ENCODE peak calls at places on chromosomes 11 and 22, in six cellular contexts. L, X, U, V, H and T are unnamed samples.

GRCh38 chr11:10618490-10618889 is 50.0 kb upstream of the LYVE1 start:
- DNase-seq in V (no peak), H (peak; percentile 9), U (no peak), L (no peak), X (no peak), T (no peak)

GRCh38 chr22:30948930-30949342 is 19.6 kb downstream of the MORC2 start:
- DNase-seq in L (no peak), V (no peak), U (no peak), X (no peak), H (no peak), T (no peak)

GRCh38 chr11:131064373-131064991 is 148.2 kb upstream of the SNX19 start:
- DNase-seq in L (no peak), V (peak; percentile 52), H (peak; percentile 30), U (no peak), X (peak; percentile 66), T (peak; percentile 61)

GRCh38 chr11:68128682-68129327 is 7.6 kb upstream of the CHKA start:
- DNase-seq in L (no peak), U (no peak), H (no peak), V (peak; percentile 77), X (peak; percentile 76), T (no peak)

GRCh38 chr11:120168960-120169681 is 31.2 kb upstream of the TRIM29 start:
- DNase-seq in L (no peak), X (peak; percentile 78), U (no peak), V (peak; percentile 42), H (peak; percentile 73), T (peak; percentile 68)

GRCh38 chr22:31230871-31231621 is 18.9 kb downstream of the LIMK2 start:
- DNase-seq in X (peak; percentile 61), H (peak; percentile 70), V (peak; percentile 54), L (no peak), U (peak; percentile 35), T (peak; percentile 47)

GRCh38 chr11:33197915-33198727 is 36.8 kb upstream of the CSTF3 start:
- DNase-seq in X (no peak), H (no peak), L (no peak), V (no peak), U (no peak), T (peak; percentile 23)

GRCh38 chr11:5837695-5838094 is 4.0 kb downstream of the OR52E6 start:
- DNase-seq in H (no peak), L (no peak), U (no peak), V (no peak), X (no peak), T (no peak)

GRCh38 chr11:1835671-1836010 is 851 bp downstream of the SYT8 start:
- DNase-seq in V (no peak), H (no peak), U (no peak), X (no peak), L (no peak), T (no peak)

GRCh38 chr22:40714514-40714966 is 35.3 kb downstream of the MCHR1 start:
- DNase-seq in X (no peak), U (no peak), L (no peak), H (no peak), V (peak; percentile 34), T (no peak)

GRCh38 chr11:44634401-44635281 is 69.2 kb downstream of the CD82 start:
- DNase-seq in H (no peak), U (no peak), V (peak; percentile 58), X (peak; percentile 69), L (no peak), T (peak; percentile 86)

GRCh38 chr22:36182871-36183270 is 18.7 kb downstream of the APOL4 start:
- DNase-seq in U (no peak), H (no peak), V (no peak), X (no peak), L (no peak), T (no peak)
- TF ChIP-seq CTCF in U (no peak), H (no peak), V (no peak), X (no peak), L (no peak), T (no peak)

GRCh38 chr11:111762981-111763643 is 3.1 kb downstream of the PPP2R1B start:
- DNase-seq in H (no peak), L (no peak), V (no peak), U (no peak), X (no peak), T (no peak)
- TF ChIP-seq CTCF in H (no peak), L (no peak), V (peak; percentile 35), U (no peak), X (no peak), T (no peak)

GRCh38 chr22:20213833-20214708 is 54.0 kb downstream of the RTN4R start:
- DNase-seq in L (no peak), U (no peak), H (no peak), X (no peak), V (no peak), T (no peak)

GRCh38 chr22:20216863-20217499 is 51.1 kb downstream of the RTN4R start:
- DNase-seq in V (no peak), H (no peak), X (no peak), U (no peak), L (no peak), T (no peak)

GRCh38 chr22:20214853-20215252 is 53.3 kb downstream of the RTN4R start:
- DNase-seq in H (no peak), V (no peak), U (no peak), X (no peak), L (no peak), T (no peak)

GRCh38 chr22:20217563-20217962 is 50.6 kb downstream of the RTN4R start:
- DNase-seq in H (no peak), L (no peak), V (no peak), U (no peak), X (no peak), T (no peak)

DNA sequence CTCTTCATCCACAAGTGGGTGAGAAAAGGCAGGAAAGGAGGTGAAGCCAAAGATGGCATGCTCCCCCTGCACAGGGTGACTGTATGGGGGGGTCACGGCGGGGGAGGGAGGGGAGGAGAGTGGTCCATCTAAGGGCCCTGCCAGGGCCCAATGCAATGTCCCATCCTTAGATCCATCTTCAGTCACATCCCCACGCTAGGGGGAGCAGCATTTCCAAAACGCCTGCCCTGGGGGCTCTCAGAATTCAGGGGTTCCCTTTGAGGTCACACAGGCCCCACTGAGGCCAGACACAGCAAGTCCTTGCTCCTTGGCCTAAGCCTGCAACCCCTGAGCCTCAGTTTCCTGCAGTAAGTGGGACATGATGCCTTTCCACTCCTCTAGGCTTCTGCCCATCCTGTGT is 52.4 kb downstream of the RTN4R start:
- DNase-seq in L (no peak), X (no peak), H (no peak), V (no peak), U (no peak), T (no peak)
- TF ChIP-seq CTCF in L (no peak), X (peak; percentile 59), H (no peak), V (peak; percentile 13), U (no peak), T (peak; percentile 22)

GRCh38 chr22:32697331-32697995 is 104.0 kb upstream of the TIMP3 start:
- DNase-seq in X (no peak), H (no peak), U (no peak), L (no peak), V (no peak), T (peak; percentile 39)
- TF ChIP-seq CTCF in X (no peak), H (no peak), U (no peak), L (no peak), V (no peak), T (no peak)

GRCh38 chr11:88484873-88485621 is 147.5 kb upstream of the CTSC start:
- DNase-seq in X (peak; percentile 81), L (no peak), H (peak; percentile 39), U (no peak), V (peak; percentile 44), T (peak; percentile 63)
- TF ChIP-seq CTCF in X (peak; percentile 75), L (peak; percentile 34), H (peak; percentile 81), U (peak; percentile 23), V (peak; percentile 82), T (peak; percentile 66)

GRCh38 chr11:61955416-61956135 is 5.4 kb downstream of the BEST1 start:
- DNase-seq in X (no peak), V (no peak), L (no peak), U (no peak), H (peak; percentile 50), T (no peak)
- TF ChIP-seq CTCF in X (no peak), V (no peak), L (no peak), U (no peak), H (no peak), T (no peak)